ENCODE peak calls at places on chromosomes 5 and 9, in four cellular contexts. N is A549, D is HT1080, R is GM23248. L is an unnamed sample.
A peak's percentile ranks its signal among the peaks of the same experiment; 100 is the strongest.

GRCh38 chr9:36847781-36848673 is 186.0 kb downstream of the PAX5 start:
- DNase-seq in D (no peak), N (no peak), R (no peak), L (peak; percentile 49)

GRCh38 chr5:79811904-79812303 is 122.3 kb downstream of the CMYA5 start:
- DNase-seq in R (no peak), N (no peak), D (no peak), L (no peak)

GRCh38 chr9:134861586-134862334 is 18.9 kb upstream of the FCN2 start:
- DNase-seq in D (no peak), N (no peak), R (no peak), L (no peak)

GRCh38 chr9:78595200-78595945 is 298.4 kb downstream of the PSAT1 start:
- DNase-seq in R (peak; percentile 44), N (no peak), D (no peak), L (no peak)

GRCh38 chr5:72378636-72379289 is 58.6 kb downstream of the PTCD2 start:
- DNase-seq in R (peak; percentile 93), N (peak; percentile 59), D (peak; percentile 82), L (peak; percentile 88)

GRCh38 chr9:6782981-6783380 is 25.2 kb downstream of the KDM4C start:
- DNase-seq in D (no peak), N (no peak), R (no peak), L (no peak)

GRCh38 chr5:36416605-36417004 is 114.9 kb upstream of the RANBP3L start:
- DNase-seq in R (no peak), N (no peak), D (no peak), L (no peak)

GRCh38 chr9:70205366-70206020 is 53.3 kb upstream of the SMC5 start:
- DNase-seq in D (no peak), R (no peak), N (no peak), L (no peak)

GRCh38 chr9:83965350-83966208 is 14.4 kb downstream of the HNRNPK start:
- DNase-seq in N (peak; percentile 31), R (no peak), D (peak; percentile 17), L (no peak)

GRCh38 chr9:126450537-126451205 is 124.0 kb downstream of the MVB12B start:
- DNase-seq in N (no peak), R (no peak), D (no peak), L (no peak)

GRCh38 chr5:78979117-78979742 is 5.9 kb downstream of the ARSB start:
- DNase-seq in R (no peak), D (no peak), N (no peak), L (no peak)

GRCh38 chr5:17487180-17487512 is 10.9 kb upstream of the TAF11L2 start:
- DNase-seq in R (no peak), D (no peak), N (no peak), L (no peak)

GRCh38 chr5:172245823-172246222 is 37.7 kb downstream of the UBTD2 start:
- DNase-seq in R (peak; percentile 64), D (no peak), N (no peak), L (no peak)

GRCh38 chr5:27308151-27308550 is 269.8 kb upstream of the CDH9 start:
- DNase-seq in N (no peak), R (peak; percentile 53), D (peak; percentile 81), L (peak; percentile 81)

GRCh38 chr9:114771901-114772300 is 33.9 kb downstream of the TNFSF15 start:
- DNase-seq in D (no peak), R (peak; percentile 36), N (no peak), L (no peak)

GRCh38 chr9:3099601-3100000 is 255.7 kb upstream of the PUM3 start:
- DNase-seq in N (no peak), R (no peak), D (no peak), L (no peak)

GRCh38 chr5:59491944-59492343 is 401.6 kb downstream of the PDE4D start:
- DNase-seq in N (no peak), D (no peak), R (no peak), L (no peak)

GRCh38 chr9:21708225-21708624 is 94.2 kb upstream of the MTAP start:
- DNase-seq in D (no peak), R (peak; percentile 23), N (no peak), L (no peak)

GRCh38 chr5:170643591-170643990 is 139.8 kb downstream of the KCNIP1 start:
- DNase-seq in D (no peak), R (no peak), N (no peak), L (no peak)

GRCh38 chr5:165209101-165209727 is 1703.8 kb downstream of the MAT2B start:
- DNase-seq in D (peak; percentile 36), N (peak; percentile 29), R (peak; percentile 33), L (peak; percentile 30)

L was measured in kidney tubule cell.